ENCODE peak calls at places on chromosomes 13 and 19, in six cellular contexts. N, B, T, M, I and W are unnamed samples.

GRCh38 chr13:46341112-46341711 is 45.8 kb downstream of the RUBCNL start:
- DNase-seq in T (no peak), B (no peak), N (peak), I (no peak), M (no peak), W (peak)

GRCh38 chr19:47766670-47767069 is 11.8 kb upstream of the SELENOW start:
- DNase-seq in I (no peak), M (no peak), N (no peak), T (no peak), B (no peak), W (no peak)

GRCh38 chr13:21343659-21344058 is 115.4 kb downstream of the ZDHHC20 start:
- DNase-seq in B (no peak), M (no peak), T (no peak), N (no peak), I (no peak), W (no peak)

GRCh38 chr19:49658139-49658517 is 7.5 kb downstream of the IRF3 start:
- DNase-seq in T (no peak), B (no peak), I (no peak), N (no peak), M (no peak), W (no peak)

GRCh38 chr13:90184355-90184754 is 1163.1 kb upstream of the MIR17HG start:
- DNase-seq in I (no peak), T (no peak), B (no peak), N (no peak), M (no peak), W (no peak)

GRCh38 chr19:8254286-8255001 is 45.3 kb downstream of the CERS4 start:
- DNase-seq in N (no peak), I (no peak), M (no peak), B (no peak), T (no peak), W (no peak)

GRCh38 chr19:51327066-51327985 is 14.6 kb downstream of the VSIG10L start:
- DNase-seq in N (peak), I (peak), T (peak), M (peak), B (no peak), W (no peak)

GRCh38 chr19:49847731-49848696 is 2.9 kb upstream of the PTOV1 start:
- DNase-seq in I (peak), T (no peak), M (no peak), B (no peak), N (peak), W (no peak)

GRCh38 chr19:55058781-55059610 is 4.0 kb downstream of the RDH13 start:
- DNase-seq in M (no peak), I (no peak), B (no peak), T (no peak), N (no peak), W (no peak)

GRCh38 chr19:12065100-12065538 is 588 bp downstream of the ZNF844 start:
- DNase-seq in M (no peak), B (no peak), N (peak), T (no peak), I (no peak), W (no peak)

GRCh38 chr13:109655206-109655600 is 131.2 kb downstream of the IRS2 start:
- DNase-seq in M (no peak), N (no peak), T (no peak), I (no peak), B (peak), W (no peak)

GRCh38 chr19:43290568-43291359 is 21.4 kb upstream of the PSG9 start:
- DNase-seq in T (no peak), M (no peak), I (no peak), B (no peak), N (no peak), W (no peak)

GRCh38 chr13:28100149-28101121 is at the start of gene FLT3:
- DNase-seq in T (peak), I (peak), N (peak), B (peak), M (no peak), W (no peak)

GRCh38 chr19:31255863-31256600 is 93.2 kb downstream of the TSHZ3 start:
- DNase-seq in B (no peak), M (no peak), N (no peak), T (no peak), I (no peak), W (no peak)

GRCh38 chr19:10009269-10009665 is 1.0 kb downstream of the COL5A3 start:
- DNase-seq in N (peak), T (no peak), B (peak), M (no peak), I (peak), W (no peak)

GRCh38 chr19:51012661-51013190 is 6.8 kb downstream of the KLK10 start:
- DNase-seq in B (no peak), N (no peak), I (no peak), M (no peak), T (no peak), W (no peak)

GRCh38 chr19:17209126-17210036 is 5.8 kb upstream of the USE1 start:
- DNase-seq in B (peak), I (peak), M (no peak), T (peak), N (peak), W (no peak)

GRCh38 chr13:48086272-48086671 is 8.6 kb downstream of the MED4 start:
- DNase-seq in N (no peak), I (no peak), T (no peak), B (no peak), M (no peak), W (no peak)

GRCh38 chr13:101149735-101150380 is 266.4 kb downstream of the NALCN start:
- DNase-seq in M (no peak), I (no peak), B (peak), N (peak), T (peak), W (no peak)

GRCh38 chr19:43675269-43675879 is 5.4 kb upstream of the PLAUR start:
- DNase-seq in T (peak), M (no peak), N (peak), B (no peak), I (no peak), W (peak)

GRCh38 chr13:98909016-98909415 is 68.8 kb downstream of the DOCK9 start:
- DNase-seq in M (no peak), N (peak), B (no peak), T (no peak), I (no peak), W (no peak)

GRCh38 chr13:30907167-30907761 is 1.2 kb downstream of the MEDAG start:
- DNase-seq in B (peak), I (no peak), N (peak), M (peak), T (no peak), W (no peak)

GRCh38 chr13:29369060-29369743 is 226.3 kb downstream of the SLC7A1 start:
- DNase-seq in I (no peak), B (peak), T (no peak), M (peak), N (peak), W (peak)

GRCh38 chr19:30406220-30406944 is 34.2 kb downstream of the ZNF536 start:
- DNase-seq in T (peak), B (peak), N (no peak), I (no peak), M (peak), W (no peak)

GRCh38 chr19:39738809-39739208 is 980 bp upstream of the CLC start:
- DNase-seq in N (no peak), I (no peak), M (no peak), T (no peak), B (no peak), W (no peak)

GRCh38 chr13:109955598-109955997 is 169.2 kb upstream of the IRS2 start:
- DNase-seq in M (peak), I (no peak), T (no peak), B (no peak), N (peak), W (no peak)

GRCh38 chr19:48596679-48597465 is 9.7 kb upstream of the SPACA4 start:
- DNase-seq in I (no peak), N (no peak), T (no peak), B (no peak), M (no peak), W (no peak)

GRCh38 chr19:47095707-47096704 is 17.6 kb downstream of the ZC3H4 start:
- DNase-seq in T (peak), B (no peak), I (no peak), N (no peak), M (peak), W (no peak)

GRCh38 chr13:47175172-47175806 is 278.4 kb upstream of the HTR2A start:
- DNase-seq in M (no peak), I (no peak), B (no peak), N (peak), T (no peak), W (no peak)

GRCh38 chr19:55832676-55833075 is 877 bp upstream of the NLRP11 start:
- DNase-seq in B (no peak), N (no peak), M (no peak), T (no peak), I (no peak), W (no peak)

GRCh38 chr13:56352356-56352755 is 788.4 kb upstream of the PRR20A start:
- DNase-seq in B (no peak), M (no peak), I (no peak), T (no peak), N (no peak), W (no peak)

GRCh38 chr19:34317311-34317927 is 47.6 kb upstream of the GPI start:
- DNase-seq in N (no peak), M (no peak), T (no peak), I (peak), B (no peak), W (no peak)

GRCh38 chr19:22426901-22427300 is 4.8 kb upstream of the ZNF98 start:
- DNase-seq in T (no peak), N (no peak), M (no peak), B (no peak), I (no peak), W (no peak)

GRCh38 chr13:27921961-27922910 is 2.4 kb downstream of the PDX1 start:
- DNase-seq in M (no peak), T (no peak), B (peak), N (no peak), I (no peak), W (no peak)

GRCh38 chr19:45340899-45341453 is 426 bp downstream of the KLC3 start:
- DNase-seq in T (no peak), M (no peak), I (no peak), N (peak), B (no peak), W (no peak)

GRCh38 chr13:52399708-52400107 is 6.3 kb downstream of the THSD1 start:
- DNase-seq in B (no peak), T (no peak), I (no peak), M (peak), N (peak), W (no peak)

GRCh38 chr19:33767898-33768413 is 28.7 kb upstream of the KCTD15 start:
- DNase-seq in T (no peak), I (peak), B (no peak), N (peak), M (peak), W (no peak)

GRCh38 chr19:39052243-39052746 is 19.9 kb upstream of the FBXO27 start:
- DNase-seq in N (peak), B (peak), I (peak), T (peak), M (peak), W (no peak)

GRCh38 chr13:44755872-44756271 is 179.7 kb upstream of the TSC22D1 start:
- DNase-seq in I (no peak), B (no peak), T (no peak), M (peak), N (peak), W (no peak)

GRCh38 chr13:52925775-52926285 is 77.4 kb upstream of the PCDH8 start:
- DNase-seq in N (no peak), B (no peak), T (no peak), M (no peak), I (no peak), W (no peak)

DNA sequence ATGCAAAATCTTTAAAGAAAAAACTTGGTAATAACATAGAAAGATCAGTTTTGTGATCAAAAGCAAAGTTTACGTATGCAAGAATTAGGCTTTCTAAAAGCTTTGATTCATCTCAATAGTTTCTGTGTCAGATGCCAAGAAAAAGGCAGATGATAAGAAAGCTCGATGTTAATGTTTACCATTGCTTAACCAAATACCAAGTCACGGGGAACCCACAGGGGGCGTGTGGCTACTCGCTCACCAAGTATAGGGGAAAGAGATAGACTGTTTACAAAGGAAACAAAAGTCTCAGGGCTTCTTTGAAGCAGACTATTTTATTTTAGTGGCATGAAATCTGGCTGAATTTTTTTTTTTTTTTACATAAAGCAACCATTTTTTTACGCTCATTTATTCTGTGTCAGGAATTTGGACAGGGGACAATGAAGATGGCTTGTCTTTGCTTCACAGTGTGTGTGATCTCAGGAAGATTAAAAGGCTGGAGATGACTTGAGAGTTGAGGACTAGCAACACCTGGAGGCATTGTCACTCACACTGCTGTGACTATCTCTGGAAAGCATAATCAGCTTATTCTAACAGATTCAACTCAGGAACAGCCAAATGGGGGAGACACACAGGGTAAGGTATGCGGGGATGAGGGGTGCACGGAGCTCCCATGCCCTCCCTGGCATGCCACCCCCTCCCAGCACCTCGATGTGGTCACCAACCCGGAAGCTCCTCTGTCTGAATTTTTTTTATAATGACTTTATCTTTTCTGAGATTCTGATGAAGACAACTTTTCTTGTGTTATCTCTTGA is 24.9 kb downstream of the RCBTB1 start:
- DNase-seq in I (no peak), M (peak), T (peak), B (no peak), N (peak), W (no peak)
- TF ChIP-seq SMC3 in I (no peak), M (peak), T (no peak), B (no peak), N (peak), W (no peak)

DNA sequence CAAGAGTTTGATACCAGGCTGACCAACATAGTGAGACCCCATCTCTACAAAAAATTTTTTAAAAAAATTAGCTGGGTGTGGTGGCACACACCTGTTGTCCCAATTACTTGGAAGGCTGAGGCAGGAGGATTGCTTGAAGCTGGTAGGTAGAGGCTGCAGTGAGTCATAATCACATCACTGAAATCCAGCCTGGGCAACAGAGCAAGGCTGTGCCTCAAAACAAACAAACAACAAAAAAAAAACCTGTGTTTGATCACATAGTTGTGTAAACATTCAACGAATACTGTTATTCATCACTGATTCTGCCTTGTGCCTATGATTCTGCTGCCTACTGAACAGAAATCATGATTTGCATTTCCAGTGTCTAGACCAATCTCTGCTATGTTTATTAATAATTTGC is 134.0 kb downstream of the TBC1D4 start:
- DNase-seq in I (no peak), T (no peak), M (no peak), N (no peak), B (no peak), W (no peak)
- TF ChIP-seq SMC3 in I (no peak), T (no peak), M (no peak), N (no peak), B (no peak), W (no peak)

GRCh38 chr19:18543814-18544475 is 572 bp upstream of the FKBP8 start:
- DNase-seq in N (peak), B (no peak), T (peak), I (peak), M (peak), W (peak)
- TF ChIP-seq SMC3 in N (no peak), B (no peak), T (no peak), I (peak), M (no peak), W (no peak)

DNA sequence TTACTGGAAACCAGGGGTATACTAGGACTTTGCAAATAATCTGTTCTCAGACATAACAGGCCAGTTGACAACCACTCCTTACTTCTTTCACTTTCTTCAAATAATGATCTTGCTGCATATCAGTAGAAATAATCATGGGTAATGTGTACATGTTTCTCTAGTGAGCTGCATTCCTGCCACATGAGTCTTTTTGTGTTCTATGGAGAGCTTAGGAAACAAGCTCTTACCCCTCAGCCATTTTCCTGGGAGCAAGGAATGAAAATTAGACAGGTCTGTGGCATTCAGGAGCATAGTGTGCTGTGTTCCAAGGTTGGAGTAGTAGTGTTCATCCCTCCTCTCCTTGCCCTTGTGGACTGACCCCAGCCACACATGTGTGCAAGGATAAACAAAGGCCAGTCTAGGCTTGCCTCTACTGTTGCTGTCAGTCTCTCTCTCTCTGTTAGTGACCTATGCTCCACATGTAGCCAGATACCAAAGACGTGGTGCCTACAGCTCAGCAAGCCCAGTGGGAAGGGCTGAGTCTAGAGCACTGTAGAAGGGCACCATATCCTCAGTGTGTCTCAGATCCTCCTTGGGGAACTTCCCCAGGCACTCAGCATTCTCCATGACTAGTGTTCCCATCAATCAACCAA is 11.5 kb upstream of the OXGR1 start:
- DNase-seq in T (no peak), N (peak), M (no peak), I (no peak), B (no peak), W (no peak)
- TF ChIP-seq SMC3 in T (no peak), N (no peak), M (no peak), I (no peak), B (no peak), W (no peak)

GRCh38 chr13:59494560-59494970 is 669.2 kb downstream of the DIAPH3 start:
- DNase-seq in M (no peak), B (no peak), I (peak), T (no peak), N (peak), W (no peak)
- TF ChIP-seq SMC3 in M (no peak), B (no peak), I (no peak), T (no peak), N (no peak), W (no peak)